ENCODE peak calls at places on chromosomes 6 and 20, in four cellular contexts. S is ovary, T is SK-N-SH, R is upper lobe of left lung. G is an unnamed sample.

GRCh38 chr6:47671777-47672176 is 26.6 kb upstream of the ADGRF4 start:
- DNase-seq in T (no peak), R (no peak), S (no peak), G (no peak)

GRCh38 chr6:53300656-53301551 is 47.8 kb downstream of the ELOVL5 start:
- DNase-seq in R (peak; percentile 82), T (no peak), S (no peak), G (no peak)

GRCh38 chr20:9392892-9393857 is 121.2 kb upstream of the LAMP5 start:
- DNase-seq in R (peak; percentile 68), S (peak; percentile 58), T (peak; percentile 77), G (peak; percentile 46)

GRCh38 chr6:100372326-100372725 is 92.4 kb downstream of the SIM1 start:
- DNase-seq in R (no peak), T (no peak), S (no peak), G (no peak)

GRCh38 chr6:79385893-79386292 is 151.3 kb downstream of the LCA5 start:
- DNase-seq in S (no peak), T (no peak), R (no peak), G (no peak)

GRCh38 chr6:146598785-146599405 is at the start of gene ADGB:
- DNase-seq in S (peak; percentile 18), R (peak; percentile 65), T (peak; percentile 82), G (peak; percentile 78)

GRCh38 chr6:158818580-158819212 is 472 bp downstream of the EZR start:
- DNase-seq in R (peak; percentile 59), T (peak; percentile 81), S (peak; percentile 64), G (peak; percentile 73)

GRCh38 chr6:141415896-141416295 is 716.8 kb upstream of the GJE1 start:
- DNase-seq in R (no peak), S (no peak), T (no peak), G (no peak)

GRCh38 chr6:96211341-96211740 is 195.6 kb downstream of the FUT9 start:
- DNase-seq in T (no peak), R (no peak), S (no peak), G (no peak)

GRCh38 chr20:29497261-29497671 is 1760.2 kb upstream of the DEFB115 start:
- DNase-seq in S (no peak), R (peak; percentile 20), T (peak; percentile 91), G (no peak)

GRCh38 chr20:31923388-31924271 is 28.2 kb downstream of the PDRG1 start:
- DNase-seq in R (no peak), S (no peak), T (peak; percentile 35), G (no peak)

GRCh38 chr6:48183816-48184215 is 72.8 kb upstream of the PTCHD4 start:
- DNase-seq in S (no peak), R (no peak), T (no peak), G (no peak)

GRCh38 chr20:58716476-58717277 is 24.1 kb downstream of the NPEPL1 start:
- DNase-seq in S (peak; percentile 6), R (no peak), T (peak; percentile 56), G (peak; percentile 6)

GRCh38 chr20:17680836-17681740 is 954 bp downstream of the RRBP1 start:
- DNase-seq in S (peak; percentile 84), R (peak; percentile 87), T (peak; percentile 95), G (peak; percentile 88)

GRCh38 chr20:4814696-4815252 is 93.1 kb downstream of the PRND start:
- DNase-seq in S (no peak), R (peak; percentile 69), T (no peak), G (peak; percentile 64)

GRCh38 chr6:35717449-35718353 is 19.1 kb upstream of the ARMC12 start:
- DNase-seq in S (peak; percentile 17), R (no peak), T (no peak), G (no peak)

GRCh38 chr6:95091823-95092436 is 485.4 kb upstream of the MANEA start:
- DNase-seq in S (no peak), R (no peak), T (peak; percentile 21), G (no peak)
- TF ChIP-seq CTCF in S (no peak), R (peak; percentile 38), T (peak; percentile 75), G (peak; percentile 44)

DNA sequence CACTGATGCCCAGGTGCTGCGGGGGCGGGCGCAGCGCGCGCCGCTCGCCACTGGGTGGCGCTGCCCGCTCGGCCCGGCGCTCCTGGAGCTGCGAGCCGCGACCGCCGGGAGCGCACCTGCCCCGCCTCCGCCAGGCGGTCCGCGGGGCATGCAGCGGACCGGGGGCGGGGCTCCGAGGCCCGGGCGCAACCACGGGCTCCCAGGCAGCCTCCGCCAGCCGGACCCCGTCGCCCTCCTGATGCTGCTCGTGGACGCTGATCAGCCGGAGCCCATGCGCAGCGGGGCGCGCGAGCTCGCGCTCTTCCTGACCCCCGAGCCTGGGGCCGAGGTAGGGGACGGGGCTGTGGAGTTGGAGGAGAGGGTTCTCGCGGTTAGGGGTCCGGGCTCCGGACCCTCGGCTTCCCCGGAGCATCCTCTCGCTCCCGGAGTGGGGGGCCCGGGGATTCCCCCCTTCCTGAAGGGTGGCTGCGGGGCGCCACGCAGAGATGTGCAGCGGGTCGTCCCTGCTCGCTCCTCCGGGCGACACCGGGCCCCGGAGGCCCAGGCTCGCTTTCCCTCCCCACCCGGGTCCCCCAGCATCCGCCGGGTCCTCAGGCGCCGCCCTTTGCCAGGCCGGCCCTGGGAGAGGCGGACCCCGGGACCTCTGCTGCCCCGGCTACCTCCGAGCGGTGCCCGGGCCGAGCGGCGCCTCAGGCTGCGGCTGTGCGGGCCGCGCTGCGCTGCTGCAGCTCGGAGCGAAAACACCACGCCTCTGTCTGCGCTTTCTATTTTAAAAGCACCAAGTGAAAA is at the start of gene BCAS4:
- DNase-seq in R (peak; percentile 84), T (peak; percentile 98), S (peak; percentile 72), G (peak; percentile 84)
- TF ChIP-seq EP300 in R (no peak), T (no peak), S (no peak), G (no peak)

GRCh38 chr20:36585410-36586125 is 12.2 kb downstream of the TGIF2 start:
- DNase-seq in S (no peak), R (no peak), T (no peak), G (no peak)
- H3K27ac ChIP-seq in S (no peak overlapping the region), R (no peak overlapping the region), T (no peak overlapping the region), G (no peak overlapping the region)

GRCh38 chr20:46563170-46563847 is 12.9 kb upstream of the OCSTAMP start:
- DNase-seq in R (no peak), S (no peak), T (no peak), G (no peak)
- TF ChIP-seq CTCF in R (no peak), S (no peak), T (no peak), G (no peak)

DNA sequence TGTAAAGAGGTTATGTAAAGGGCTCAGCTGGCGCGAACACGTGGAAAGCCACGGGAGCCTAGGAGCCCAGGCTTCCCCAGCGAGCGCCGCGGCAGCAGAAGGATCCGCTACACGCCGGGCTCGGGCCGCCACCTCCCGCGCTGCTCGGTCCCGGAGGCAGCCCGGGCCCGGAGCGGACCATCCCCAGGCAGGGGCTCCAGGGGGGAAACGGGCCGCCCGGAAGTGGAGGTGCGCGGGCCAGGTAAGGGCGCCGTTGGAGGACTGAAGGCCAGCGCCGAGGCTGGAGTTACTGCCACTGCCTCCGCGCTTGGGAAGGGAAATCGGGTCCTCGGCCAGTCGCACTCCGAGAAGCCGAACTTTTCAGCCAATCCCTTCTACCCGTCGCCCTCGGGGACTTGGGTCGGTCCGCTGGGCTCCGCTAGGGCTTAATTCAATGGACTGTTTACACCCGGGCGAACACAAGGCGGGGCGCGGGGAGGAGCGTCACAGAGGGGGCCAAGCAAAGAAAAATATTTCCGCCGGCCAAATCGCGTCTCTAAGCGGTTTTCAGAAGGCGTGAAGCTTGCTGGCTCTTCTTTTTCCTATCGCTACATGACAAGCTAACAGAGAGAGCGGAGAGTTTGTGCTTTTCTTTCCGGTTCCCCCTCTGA is 433 bp downstream of the STK35 start:
- DNase-seq in S (peak; percentile 92), R (peak; percentile 89), T (peak; percentile 93), G (peak; percentile 91)
- TF ChIP-seq EP300 in S (no peak), R (no peak), T (peak; percentile 40), G (no peak)

GRCh38 chr6:20833881-20834515 is 299.7 kb downstream of the CDKAL1 start:
- DNase-seq in T (no peak), S (no peak), R (no peak), G (no peak)
- H3K27ac ChIP-seq in T (peak overlapping the region; percentile 43), S (no peak overlapping the region), R (no peak overlapping the region), G (no peak overlapping the region)